ENCODE peak calls at places on chromosomes 1 and 21, in five cellular contexts. T, I, C, D and N are unnamed samples.
A peak's percentile ranks its signal among the peaks of the same experiment; 100 is the strongest.

GRCh38 chr1:15244813-15245212 is 2.2 kb upstream of the FHAD1 start:
- DNase-seq in T (no peak), I (no peak), C (no peak), D (no peak), N (no peak)

GRCh38 chr1:181079382-181079781 is 9.1 kb upstream of the IER5 start:
- DNase-seq in T (no peak), I (no peak), C (no peak), D (no peak), N (no peak)

GRCh38 chr1:91884459-91885290 is 1.3 kb downstream of the TGFBR3 start:
- DNase-seq in T (no peak), I (no peak), C (no peak), D (peak; percentile 25), N (no peak)

GRCh38 chr1:201624741-201625646 is 86.1 kb downstream of the NAV1 start:
- DNase-seq in T (peak; percentile 97), I (peak; percentile 42), C (no peak), D (no peak), N (no peak)

GRCh38 chr1:151908228-151908691 is 1.1 kb downstream of the THEM4 start:
- DNase-seq in T (no peak), I (no peak), C (no peak), D (no peak), N (no peak)

GRCh38 chr1:234702342-234703000 is 92.5 kb upstream of the IRF2BP2 start:
- DNase-seq in T (no peak), I (peak; percentile 63), C (no peak), D (no peak), N (no peak)

GRCh38 chr1:234779160-234779538 is 169.2 kb upstream of the IRF2BP2 start:
- DNase-seq in T (no peak), I (no peak), C (no peak), D (no peak), N (no peak)

GRCh38 chr1:200279810-200280411 is 129.9 kb downstream of the ZNF281 start:
- DNase-seq in T (no peak), I (no peak), C (no peak), D (peak; percentile 76), N (no peak)

GRCh38 chr1:162676087-162676486 is 43.8 kb downstream of the DDR2 start:
- DNase-seq in T (no peak), I (peak; percentile 65), C (no peak), D (no peak), N (no peak)

GRCh38 chr1:19021845-19022244 is 65.4 kb upstream of the IFFO2 start:
- DNase-seq in T (no peak), I (no peak), C (no peak), D (no peak), N (no peak)

GRCh38 chr1:14929547-14930223 is 223.9 kb upstream of the TMEM51 start:
- DNase-seq in T (peak; percentile 92), I (no peak), C (no peak), D (no peak), N (no peak)

GRCh38 chr1:91727763-91728162 is 158.2 kb downstream of the TGFBR3 start:
- DNase-seq in T (no peak), I (no peak), C (no peak), D (no peak), N (no peak)

GRCh38 chr1:153880962-153881361 is 41.8 kb downstream of the GATAD2B start:
- DNase-seq in T (peak; percentile 25), I (peak; percentile 78), C (peak; percentile 87), D (peak; percentile 74), N (peak; percentile 86)

GRCh38 chr1:213987876-213988638 is at the start of gene PROX1:
- DNase-seq in T (peak; percentile 35), I (peak; percentile 77), C (peak; percentile 66), D (peak; percentile 67), N (no peak)

GRCh38 chr1:157369808-157370521 is 182.3 kb downstream of the FCRL5 start:
- DNase-seq in T (no peak), I (peak; percentile 38), C (no peak), D (peak; percentile 74), N (no peak)

GRCh38 chr1:100414693-100415092 is 62.4 kb downstream of the CDC14A start:
- DNase-seq in T (no peak), I (no peak), C (no peak), D (no peak), N (no peak)

GRCh38 chr1:160755864-160756616 is 17.0 kb downstream of the SLAMF7 start:
- DNase-seq in T (no peak), I (no peak), C (no peak), D (no peak), N (no peak)

GRCh38 chr1:64356636-64357256 is 113.2 kb upstream of the CACHD1 start:
- DNase-seq in T (no peak), I (no peak), C (no peak), D (no peak), N (no peak)

GRCh38 chr1:93123141-93123783 is 44.2 kb downstream of the MTF2 start:
- DNase-seq in T (no peak), I (no peak), C (no peak), D (no peak), N (no peak)

GRCh38 chr1:21472861-21473260 is 32.9 kb downstream of the NBPF3 start:
- DNase-seq in T (no peak), I (no peak), C (no peak), D (no peak), N (no peak)

GRCh38 chr1:21468597-21468996 is 28.7 kb downstream of the NBPF3 start:
- DNase-seq in T (no peak), I (no peak), C (no peak), D (no peak), N (no peak)
- TF ChIP-seq CTCF in T (peak; percentile 52), I (no peak), C (peak; percentile 26), D (no peak), N (no peak)

GRCh38 chr1:193413376-193413775 is 227.0 kb upstream of the B3GALT2 start:
- DNase-seq in T (no peak), I (no peak), C (no peak), D (no peak), N (no peak)

GRCh38 chr1:193411771-193412170 is 225.4 kb upstream of the B3GALT2 start:
- DNase-seq in T (no peak), I (no peak), C (no peak), D (no peak), N (no peak)

GRCh38 chr1:193412748-193413147 is 226.3 kb upstream of the B3GALT2 start:
- DNase-seq in T (no peak), I (no peak), C (no peak), D (no peak), N (no peak)

GRCh38 chr1:193406901-193407300 is 220.5 kb upstream of the B3GALT2 start:
- DNase-seq in T (peak; percentile 26), I (no peak), C (no peak), D (no peak), N (no peak)

DNA sequence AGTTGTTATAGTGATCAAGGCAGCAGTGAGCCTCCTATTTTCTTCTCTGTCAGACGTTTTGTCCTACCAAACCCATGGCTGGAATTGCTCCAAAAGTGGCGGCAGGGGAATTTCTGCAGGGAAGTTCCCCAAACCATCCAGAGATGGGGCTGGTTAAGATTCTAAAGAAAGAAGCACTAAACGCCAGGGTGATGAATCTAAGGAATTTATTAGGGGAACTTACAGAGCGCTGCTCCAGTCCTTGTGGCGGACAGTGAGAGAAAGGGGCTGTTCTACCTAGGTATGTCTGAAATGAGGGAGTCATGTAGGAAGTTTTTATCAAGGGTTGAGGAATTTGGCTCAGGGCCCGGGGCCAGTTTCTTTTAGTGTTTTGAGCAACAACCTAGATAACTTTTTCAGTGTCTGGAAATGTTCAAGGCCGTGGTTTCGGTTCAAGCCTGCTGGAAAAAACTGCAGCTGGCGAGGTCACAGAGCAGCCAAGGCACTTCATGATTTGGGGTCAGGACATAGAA is 222.4 kb upstream of the B3GALT2 start:
- DNase-seq in T (peak; percentile 76), I (peak; percentile 72), C (peak; percentile 66), D (peak; percentile 81), N (peak; percentile 51)
- TF ChIP-seq CTCF in T (peak; percentile 38), I (no peak), C (no peak), D (peak; percentile 20), N (no peak)

DNA sequence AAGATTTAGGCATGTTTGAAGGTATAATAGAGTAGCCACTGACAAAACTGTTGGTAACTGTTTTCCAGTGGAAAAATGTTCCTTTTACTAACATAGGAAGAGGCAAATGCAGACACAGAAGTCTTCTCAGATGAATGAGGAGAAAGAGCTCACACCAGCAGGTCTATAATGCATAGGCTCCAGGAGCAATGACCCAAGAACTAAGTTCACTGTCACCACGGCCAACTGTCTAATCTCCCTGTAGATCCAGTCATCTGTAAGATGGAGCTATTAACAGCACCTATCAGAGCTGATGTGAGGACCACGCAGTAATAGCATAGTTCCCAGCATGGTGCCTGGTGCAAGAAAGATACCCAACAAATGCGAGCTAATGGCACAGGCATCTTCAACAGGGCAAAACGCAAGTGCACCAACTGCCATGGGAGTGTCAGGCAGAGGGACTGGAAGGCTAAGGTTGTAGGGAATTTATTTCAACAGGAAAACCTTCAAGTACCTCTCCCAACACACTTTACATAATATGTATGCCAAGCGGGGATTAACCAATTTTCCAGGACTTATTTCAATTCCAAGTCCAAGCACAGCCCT is 12.9 kb downstream of the GNB1 start:
- DNase-seq in T (no peak), I (no peak), C (no peak), D (no peak), N (no peak)
- TF ChIP-seq CTCF in T (no peak), I (no peak), C (no peak), D (no peak), N (no peak)

GRCh38 chr21:35575280-35575915 is 484.9 kb downstream of the SETD4 start:
- DNase-seq in T (peak; percentile 54), I (no peak), C (no peak), D (no peak), N (no peak)
- TF ChIP-seq CTCF in T (no peak), I (no peak), C (no peak), D (no peak), N (no peak)

GRCh38 chr21:31923756-31924155 is 50.9 kb downstream of the HUNK start:
- DNase-seq in T (no peak), I (no peak), C (no peak), D (no peak), N (no peak)

GRCh38 chr21:31920275-31920674 is 47.5 kb downstream of the HUNK start:
- DNase-seq in T (no peak), I (no peak), C (no peak), D (no peak), N (no peak)

GRCh38 chr21:31918250-31918775 is 45.5 kb downstream of the HUNK start:
- DNase-seq in T (no peak), I (no peak), C (no peak), D (no peak), N (no peak)

GRCh38 chr21:31922881-31923280 is 50.1 kb downstream of the HUNK start:
- DNase-seq in T (no peak), I (no peak), C (no peak), D (no peak), N (no peak)

DNA sequence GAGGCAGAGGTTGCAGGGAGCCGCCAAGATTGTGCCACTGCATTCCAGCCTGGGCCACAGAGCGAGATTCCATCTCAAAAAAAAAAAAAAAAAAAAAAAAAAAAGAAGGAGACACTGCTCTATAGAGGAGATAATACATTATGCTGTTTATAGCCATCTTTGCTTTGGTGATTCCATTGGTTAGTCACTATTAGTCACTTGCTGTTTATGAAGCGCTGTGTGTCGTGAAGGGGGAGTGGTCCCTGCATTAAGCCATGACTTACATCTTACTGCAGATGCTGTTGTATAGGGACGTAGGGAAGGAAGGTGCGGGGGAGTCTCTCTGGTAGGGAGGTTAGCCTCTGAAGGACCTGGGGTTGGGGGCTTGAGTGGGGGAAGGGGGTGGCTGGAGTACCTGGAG is 48.3 kb downstream of the HUNK start:
- DNase-seq in T (no peak), I (no peak), C (no peak), D (no peak), N (no peak)
- TF ChIP-seq CTCF in T (no peak), I (no peak), C (no peak), D (no peak), N (no peak)

GRCh38 chr1:36644556-36644955 is 161.8 kb upstream of the CSF3R start:
- DNase-seq in T (no peak), I (no peak), C (no peak), D (no peak), N (no peak)
- TF ChIP-seq CTCF in T (no peak), I (no peak), C (no peak), D (no peak), N (no peak)